ENCODE peak calls at places on chromosomes 6 and 20, in six cellular contexts. K is T-helper 1 cell; Y is Peyer's patch; D is stimulated activated CD4-positive, alpha-beta T cell treated with anti-CD3 and anti-CD28 coated beads, TNF-alpha, amount 100 ng/mL, for 48 hours; W is cardiac muscle cell; N is kidney tubule cell. O is an unnamed sample.

GRCh38 chr6:32432050-32432450 is 7.6 kb upstream of the HLA-DRA start:
- DNase-seq in K (no peak), Y (no peak), D (no peak), W (peak), N (peak), O (no peak)

GRCh38 chr6:168005796-168006195 is 8.3 kb downstream of the KIF25 start:
- DNase-seq in K (no peak), Y (no peak), D (no peak), W (no peak), N (no peak), O (no peak)

GRCh38 chr6:50975216-50975615 is 156.5 kb downstream of the TFAP2B start:
- DNase-seq in K (no peak), Y (no peak), D (no peak), W (no peak), N (no peak), O (no peak)

GRCh38 chr6:90072501-90072900 is 178.2 kb downstream of the GJA10 start:
- DNase-seq in K (no peak), Y (no peak), D (no peak), W (no peak), N (no peak), O (no peak)

GRCh38 chr6:94074764-94075163 is 655.4 kb upstream of the EPHA7 start:
- DNase-seq in K (no peak), Y (no peak), D (no peak), W (no peak), N (no peak), O (no peak)

GRCh38 chr20:63978319-63979220 is 872 bp downstream of the SAMD10 start:
- DNase-seq in K (no peak), Y (peak), D (no peak), W (peak), N (peak), O (peak)

GRCh38 chr6:35048031-35048613 is 93.0 kb downstream of the TCP11 start:
- DNase-seq in K (no peak), Y (peak), D (no peak), W (no peak), N (no peak), O (no peak)

GRCh38 chr6:112383191-112383590 is 36.1 kb downstream of the RFPL4B start:
- DNase-seq in K (no peak), Y (no peak), D (no peak), W (no peak), N (no peak), O (no peak)

GRCh38 chr6:72410769-72411168 is 211.1 kb upstream of the KCNQ5 start:
- DNase-seq in K (no peak), Y (no peak), D (no peak), W (no peak), N (no peak), O (no peak)

GRCh38 chr6:99426454-99426762 is 1.3 kb upstream of the PNISR start:
- DNase-seq in K (no peak), Y (no peak), D (no peak), W (peak), N (no peak), O (no peak)

GRCh38 chr6:6595025-6595424 is 6.5 kb downstream of the LY86 start:
- DNase-seq in K (no peak), Y (no peak), D (no peak), W (no peak), N (no peak), O (no peak)

GRCh38 chr6:131163886-131164285 is 28.6 kb downstream of the AKAP7 start:
- DNase-seq in K (no peak), Y (no peak), D (no peak), W (peak), N (no peak), O (no peak)

GRCh38 chr6:70843328-70843918 is 113.4 kb downstream of the B3GAT2 start:
- DNase-seq in K (no peak), Y (no peak), D (no peak), W (no peak), N (no peak), O (no peak)

GRCh38 chr6:34373511-34373910 is 19.0 kb downstream of the NUDT3 start:
- DNase-seq in K (no peak), Y (no peak), D (no peak), W (no peak), N (no peak), O (no peak)

GRCh38 chr6:91105532-91105931 is 518.7 kb upstream of the MAP3K7 start:
- DNase-seq in K (no peak), Y (no peak), D (no peak), W (no peak), N (peak), O (no peak)

GRCh38 chr20:37387519-37388269 is 41.8 kb downstream of the SRC start:
- DNase-seq in K (no peak), Y (no peak), D (no peak), W (no peak), N (no peak), O (no peak)

GRCh38 chr6:131004387-131004755 is 58.7 kb downstream of the EPB41L2 start:
- DNase-seq in K (no peak), Y (no peak), D (no peak), W (no peak), N (no peak), O (no peak)

GRCh38 chr6:133130863-133131262 is 110.3 kb upstream of the EYA4 start:
- DNase-seq in K (no peak), Y (no peak), D (no peak), W (peak), N (peak), O (no peak)

GRCh38 chr6:78500299-78501089 is 366.9 kb upstream of the IRAK1BP1 start:
- DNase-seq in K (no peak), Y (no peak), D (no peak), W (no peak), N (no peak), O (no peak)

GRCh38 chr6:123677897-123678296 is 41.1 kb upstream of the TRDN start:
- DNase-seq in K (no peak), Y (no peak), D (no peak), W (no peak), N (no peak), O (no peak)

GRCh38 chr6:3419624-3420272 is 37.1 kb downstream of the SLC22A23 start:
- DNase-seq in K (no peak), Y (peak), D (no peak), W (no peak), N (peak), O (no peak)

GRCh38 chr6:136134275-136134674 is 115.8 kb downstream of the MTFR2 start:
- DNase-seq in K (no peak), Y (no peak), D (no peak), W (no peak), N (no peak), O (no peak)

GRCh38 chr6:168248148-168248620 is 71.4 kb downstream of the DACT2 start:
- DNase-seq in K (no peak), Y (no peak), D (no peak), W (no peak), N (no peak), O (no peak)

GRCh38 chr6:28737750-28738395 is 185.9 kb downstream of the TRIM27 start:
- DNase-seq in K (no peak), Y (no peak), D (no peak), W (no peak), N (no peak), O (no peak)

O was measured in activated CD4-positive, CD25-positive, alpha-beta regulatory T cell.